ENCODE peak calls at places on chromosomes 11 and 22, in eight cellular contexts. X is lower lobe of right lung, S is cardiac fibroblast, W is neural progenitor cell, F is H9, P is fibroblast of mammary gland, Y is heart right ventricle, U is MM.1S. B is an unnamed sample.

GRCh38 chr11:70697701-70698100 is 299.4 kb downstream of the CTTN start:
- DNase-seq in X (peak; percentile 36), S (no peak), W (no peak), F (no peak), P (no peak), Y (no peak), U (no peak), B (no peak)

GRCh38 chr22:20943104-20943933 is 23.7 kb upstream of the AIFM3 start:
- DNase-seq in X (no peak), S (no peak), W (no peak), F (no peak), P (no peak), Y (no peak), U (no peak), B (no peak)

GRCh38 chr11:65822760-65823528 is 10.8 kb upstream of the SNX32 start:
- DNase-seq in X (peak; percentile 48), S (no peak), W (no peak), F (no peak), P (no peak), Y (no peak), U (no peak), B (no peak)

GRCh38 chr11:94539420-94539819 is 4.3 kb upstream of the FUT4 start:
- DNase-seq in X (no peak), S (no peak), W (no peak), F (no peak), P (no peak), Y (no peak), U (no peak), B (peak; percentile 38)

GRCh38 chr11:133946541-133947297 is 10.0 kb downstream of the IGSF9B start:
- DNase-seq in X (no peak), S (peak; percentile 19), W (peak; percentile 68), F (no peak), P (no peak), Y (peak; percentile 50), U (no peak), B (no peak)

GRCh38 chr11:113615098-113615497 is 91.0 kb downstream of the TMPRSS5 start:
- DNase-seq in X (no peak), S (no peak), W (peak; percentile 35), F (no peak), P (no peak), Y (no peak), U (no peak), B (no peak)

GRCh38 chr11:3169952-3170755 is 5.0 kb upstream of the OSBPL5 start:
- DNase-seq in X (peak; percentile 43), S (no peak), W (no peak), F (no peak), P (peak; percentile 75), Y (no peak), U (no peak), B (no peak)

GRCh38 chr11:120057028-120057330 is 80.9 kb downstream of the TRIM29 start:
- DNase-seq in X (no peak), S (no peak), W (no peak), F (no peak), P (no peak), Y (no peak), U (no peak), B (no peak)

GRCh38 chr11:22341582-22341919 is 3.4 kb downstream of the SLC17A6 start:
- DNase-seq in X (no peak), S (no peak), W (peak; percentile 26), F (peak; percentile 57), P (no peak), Y (no peak), U (no peak), B (no peak)

GRCh38 chr11:83364500-83365059 is 78.4 kb upstream of the CCDC90B start:
- DNase-seq in X (no peak), S (no peak), W (no peak), F (no peak), P (peak; percentile 1), Y (no peak), U (no peak), B (no peak)

GRCh38 chr22:48938741-48939140 is 888.9 kb downstream of the BRD1 start:
- DNase-seq in X (no peak), S (no peak), W (no peak), F (no peak), P (no peak), Y (no peak), U (no peak), B (no peak)

GRCh38 chr11:34165786-34166557 is 60.5 kb downstream of the NAT10 start:
- DNase-seq in X (no peak), S (peak; percentile 12), W (no peak), F (no peak), P (peak; percentile 10), Y (peak; percentile 27), U (no peak), B (no peak)

GRCh38 chr11:13831707-13832106 is 130.8 kb upstream of the SPON1 start:
- DNase-seq in X (no peak), S (no peak), W (no peak), F (no peak), P (no peak), Y (no peak), U (no peak), B (no peak)

GRCh38 chr11:128772814-128773213 is 78.9 kb downstream of the FLI1 start:
- DNase-seq in X (peak; percentile 82), S (no peak), W (no peak), F (no peak), P (no peak), Y (peak; percentile 42), U (no peak), B (peak; percentile 18)

GRCh38 chr11:111845256-111846028 is 25.9 kb downstream of the ALG9 start:
- DNase-seq in X (peak; percentile 53), S (peak; percentile 25), W (no peak), F (no peak), P (peak; percentile 24), Y (no peak), U (no peak), B (no peak)

GRCh38 chr11:108871152-108871551 is 206.3 kb downstream of the DDX10 start:
- DNase-seq in X (no peak), S (peak; percentile 82), W (peak; percentile 41), F (peak; percentile 33), P (peak; percentile 72), Y (peak; percentile 11), U (peak; percentile 13), B (peak; percentile 29)

GRCh38 chr22:28882545-28882877 is 861 bp upstream of the ZNRF3 start:
- DNase-seq in X (no peak), S (peak; percentile 48), W (no peak), F (no peak), P (no peak), Y (peak; percentile 38), U (peak; percentile 23), B (no peak)

GRCh38 chr22:37320726-37321286 is 38.5 kb downstream of the CYTH4 start:
- DNase-seq in X (no peak), S (no peak), W (peak; percentile 40), F (no peak), P (no peak), Y (no peak), U (no peak), B (no peak)

GRCh38 chr11:63445720-63446119 is 45.2 kb downstream of the PLAAT5 start:
- DNase-seq in X (no peak), S (no peak), W (no peak), F (no peak), P (peak; percentile 66), Y (no peak), U (no peak), B (no peak)

GRCh38 chr11:74818283-74818946 is 69.8 kb downstream of the RNF169 start:
- DNase-seq in X (no peak), S (peak; percentile 22), W (no peak), F (no peak), P (no peak), Y (no peak), U (no peak), B (no peak)

GRCh38 chr11:27525824-27526516 is 19.4 kb upstream of the LIN7C start:
- DNase-seq in X (no peak), S (no peak), W (no peak), F (no peak), P (no peak), Y (peak; percentile 35), U (no peak), B (no peak)

GRCh38 chr22:38824587-38824986 is 19.2 kb downstream of the NPTXR start:
- DNase-seq in X (peak; percentile 60), S (peak; percentile 79), W (peak; percentile 94), F (peak; percentile 88), P (peak; percentile 69), Y (peak; percentile 72), U (peak; percentile 78), B (peak; percentile 76)
- TF ChIP-seq CTCF in X (peak; percentile 28), S (peak; percentile 78), W (peak; percentile 53), F (peak; percentile 86), P (peak; percentile 52), Y (no peak), U (peak; percentile 57), B (peak; percentile 47)

GRCh38 chr11:131668867-131669780 is 298.7 kb downstream of the NTM start:
- DNase-seq in X (peak; percentile 61), S (peak; percentile 48), W (peak; percentile 80), F (peak; percentile 77), P (peak; percentile 48), Y (no peak), U (peak; percentile 65), B (peak; percentile 48)
- TF ChIP-seq CTCF in X (peak; percentile 65), S (peak; percentile 75), W (peak; percentile 87), F (peak; percentile 90), P (peak; percentile 70), Y (peak; percentile 19), U (peak; percentile 80), B (peak; percentile 15)

GRCh38 chr11:959608-960007 is 33.9 kb downstream of the AP2A2 start:
- DNase-seq in X (no peak), S (no peak), W (no peak), F (no peak), P (no peak), Y (no peak), U (no peak), B (no peak)
- TF ChIP-seq CTCF in X (no peak), S (no peak), W (no peak), F (no peak), P (no peak), Y (no peak), U (no peak), B (no peak)

GRCh38 chr11:107177106-107177477 is 158.8 kb upstream of the GUCY1A2 start:
- DNase-seq in X (no peak), S (no peak), W (no peak), F (no peak), P (no peak), Y (no peak), U (no peak), B (no peak)

GRCh38 chr11:107183963-107184362 is 165.7 kb upstream of the GUCY1A2 start:
- DNase-seq in X (no peak), S (no peak), W (no peak), F (no peak), P (no peak), Y (no peak), U (no peak), B (no peak)

GRCh38 chr11:107184936-107185335 is 166.7 kb upstream of the GUCY1A2 start:
- DNase-seq in X (no peak), S (no peak), W (no peak), F (no peak), P (no peak), Y (no peak), U (no peak), B (no peak)

GRCh38 chr11:107179829-107180228 is 161.6 kb upstream of the GUCY1A2 start:
- DNase-seq in X (no peak), S (no peak), W (no peak), F (no peak), P (no peak), Y (no peak), U (peak; percentile 10), B (no peak)

DNA sequence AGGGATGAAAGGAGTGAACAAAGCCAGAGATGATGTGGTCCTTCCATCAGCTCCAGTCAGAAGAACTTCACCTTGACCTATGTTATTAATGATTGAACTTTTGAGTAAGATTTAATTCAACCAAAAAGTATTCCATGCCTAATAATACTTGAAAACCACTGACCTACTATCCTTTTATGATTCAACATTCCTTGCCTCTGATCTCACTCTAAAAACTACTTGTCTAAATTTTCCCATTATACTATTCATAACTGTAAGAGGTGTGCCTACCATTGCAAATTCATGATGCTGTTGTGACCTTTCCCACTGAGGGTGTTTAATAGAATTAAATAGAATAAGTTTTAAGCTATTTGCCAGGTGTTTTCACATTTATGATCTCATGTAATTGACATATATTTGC is 164.7 kb upstream of the GUCY1A2 start:
- DNase-seq in X (no peak), S (no peak), W (no peak), F (no peak), P (no peak), Y (no peak), U (no peak), B (no peak)
- TF ChIP-seq CTCF in X (no peak), S (no peak), W (no peak), F (no peak), P (no peak), Y (no peak), U (no peak), B (no peak)